ENCODE peak calls at places on chromosome 2, in seven cellular contexts. One of them, this sample, is unnamed.

GRCh38 chr2:102091908-102092307 is 50.6 kb upstream of the IL1R1 start:
- DNase-seq in brain microvascular endothelial cell: no peak
- DNase-seq in fibroblast of lung: no peak
- DNase-seq in M059J: no peak
- DNase-seq in smooth muscle cell of the brain vasculature: no peak
- DNase-seq in astrocyte: no peak
- DNase-seq in H7: no peak
- DNase-seq in this sample: no peak

GRCh38 chr2:239369631-239370161 is 31.1 kb downstream of the HDAC4 start:
- DNase-seq in brain microvascular endothelial cell: peak
- DNase-seq in fibroblast of lung: no peak
- DNase-seq in M059J: no peak
- DNase-seq in smooth muscle cell of the brain vasculature: no peak
- DNase-seq in astrocyte: no peak
- DNase-seq in H7: no peak
- DNase-seq in this sample: no peak

GRCh38 chr2:240579771-240580614 is 6.5 kb upstream of the CAPN10 start:
- DNase-seq in brain microvascular endothelial cell: peak
- DNase-seq in fibroblast of lung: peak
- DNase-seq in M059J: peak
- DNase-seq in smooth muscle cell of the brain vasculature: no peak
- DNase-seq in astrocyte: peak
- DNase-seq in H7: peak
- DNase-seq in this sample: peak

GRCh38 chr2:167844714-167845530 is 402.5 kb downstream of the STK39 start:
- DNase-seq in brain microvascular endothelial cell: no peak
- DNase-seq in fibroblast of lung: no peak
- DNase-seq in M059J: no peak
- DNase-seq in smooth muscle cell of the brain vasculature: no peak
- DNase-seq in astrocyte: no peak
- DNase-seq in H7: no peak
- DNase-seq in this sample: no peak

GRCh38 chr2:3741867-3742602 is 38.7 kb downstream of the DCDC2C start:
- DNase-seq in brain microvascular endothelial cell: no peak
- DNase-seq in fibroblast of lung: no peak
- DNase-seq in M059J: no peak
- DNase-seq in smooth muscle cell of the brain vasculature: no peak
- DNase-seq in astrocyte: no peak
- DNase-seq in H7: peak
- DNase-seq in this sample: no peak

GRCh38 chr2:216235462-216235861 is 126.3 kb downstream of the XRCC5 start:
- DNase-seq in brain microvascular endothelial cell: no peak
- DNase-seq in fibroblast of lung: no peak
- DNase-seq in M059J: no peak
- DNase-seq in smooth muscle cell of the brain vasculature: no peak
- DNase-seq in astrocyte: no peak
- DNase-seq in H7: no peak
- DNase-seq in this sample: no peak

GRCh38 chr2:9696731-9697130 is 65.9 kb upstream of the YWHAQ start:
- DNase-seq in brain microvascular endothelial cell: no peak
- DNase-seq in fibroblast of lung: no peak
- DNase-seq in M059J: no peak
- DNase-seq in smooth muscle cell of the brain vasculature: no peak
- DNase-seq in astrocyte: no peak
- DNase-seq in H7: peak
- DNase-seq in this sample: no peak

GRCh38 chr2:60634443-60634842 is 81.0 kb upstream of the BCL11A start:
- DNase-seq in brain microvascular endothelial cell: no peak
- DNase-seq in fibroblast of lung: no peak
- DNase-seq in M059J: no peak
- DNase-seq in smooth muscle cell of the brain vasculature: no peak
- DNase-seq in astrocyte: no peak
- DNase-seq in H7: no peak
- DNase-seq in this sample: no peak

GRCh38 chr2:150607471-150607870 is 120.0 kb upstream of the RND3 start:
- DNase-seq in brain microvascular endothelial cell: no peak
- DNase-seq in fibroblast of lung: no peak
- DNase-seq in M059J: no peak
- DNase-seq in smooth muscle cell of the brain vasculature: no peak
- DNase-seq in astrocyte: no peak
- DNase-seq in H7: no peak
- DNase-seq in this sample: no peak

GRCh38 chr2:69770193-69770702 is 28.3 kb downstream of the ANXA4 start:
- DNase-seq in brain microvascular endothelial cell: peak
- DNase-seq in fibroblast of lung: peak
- DNase-seq in M059J: peak
- DNase-seq in smooth muscle cell of the brain vasculature: no peak
- DNase-seq in astrocyte: peak
- DNase-seq in H7: no peak
- DNase-seq in this sample: peak

GRCh38 chr2:42962521-42962953 is 170.2 kb upstream of the HAAO start:
- DNase-seq in brain microvascular endothelial cell: no peak
- DNase-seq in fibroblast of lung: no peak
- DNase-seq in M059J: no peak
- DNase-seq in smooth muscle cell of the brain vasculature: no peak
- DNase-seq in astrocyte: no peak
- DNase-seq in H7: no peak
- DNase-seq in this sample: no peak

GRCh38 chr2:204104821-204105220 is 168.3 kb downstream of the ICOS start:
- DNase-seq in brain microvascular endothelial cell: no peak
- DNase-seq in fibroblast of lung: no peak
- DNase-seq in M059J: no peak
- DNase-seq in smooth muscle cell of the brain vasculature: no peak
- DNase-seq in astrocyte: no peak
- DNase-seq in H7: no peak
- DNase-seq in this sample: no peak

GRCh38 chr2:240946046-240946445 is 39.9 kb downstream of the CROCC2 start:
- DNase-seq in brain microvascular endothelial cell: no peak
- DNase-seq in fibroblast of lung: no peak
- DNase-seq in M059J: no peak
- DNase-seq in smooth muscle cell of the brain vasculature: no peak
- DNase-seq in astrocyte: no peak
- DNase-seq in H7: peak
- DNase-seq in this sample: no peak

GRCh38 chr2:233691443-233692433 is 952 bp upstream of the UGT1A6 start:
- DNase-seq in brain microvascular endothelial cell: no peak
- DNase-seq in fibroblast of lung: no peak
- DNase-seq in M059J: no peak
- DNase-seq in smooth muscle cell of the brain vasculature: no peak
- DNase-seq in astrocyte: no peak
- DNase-seq in H7: no peak
- DNase-seq in this sample: no peak

GRCh38 chr2:64975232-64975791 is 13.9 kb upstream of the SLC1A4 start:
- DNase-seq in brain microvascular endothelial cell: peak
- DNase-seq in fibroblast of lung: peak
- DNase-seq in M059J: peak
- DNase-seq in smooth muscle cell of the brain vasculature: no peak
- DNase-seq in astrocyte: peak
- DNase-seq in H7: no peak
- DNase-seq in this sample: peak

This sample was measured in SW 1271.